ENCODE peak calls at places on chromosomes 11 and 22, in five cellular contexts. One of them, this sample, is unnamed.

GRCh38 chr22:35021166-35021565 is 44.8 kb upstream of the ISX start:
- DNase-seq in naive thymus-derived CD8-positive, alpha-beta T cell: no peak
- DNase-seq in body of pancreas: no peak
- DNase-seq in Caco-2: peak; percentile 47
- DNase-seq in KBM-7: no peak
- DNase-seq in this sample: no peak

GRCh38 chr11:64963072-64963631 is 8.8 kb downstream of the MAJIN start:
- DNase-seq in KBM-7: no peak
- DNase-seq in Caco-2: no peak
- DNase-seq in naive thymus-derived CD8-positive, alpha-beta T cell: no peak
- DNase-seq in body of pancreas: no peak
- DNase-seq in this sample: no peak

GRCh38 chr22:24005201-24005600 is at the start of gene GSTT4:
- DNase-seq in naive thymus-derived CD8-positive, alpha-beta T cell: no peak
- DNase-seq in Caco-2: no peak
- DNase-seq in KBM-7: no peak
- DNase-seq in body of pancreas: no peak
- DNase-seq in this sample: no peak

GRCh38 chr11:79052539-79052938 is 388.3 kb downstream of the TENM4 start:
- DNase-seq in Caco-2: no peak
- DNase-seq in KBM-7: no peak
- DNase-seq in naive thymus-derived CD8-positive, alpha-beta T cell: no peak
- DNase-seq in body of pancreas: peak; percentile 21
- DNase-seq in this sample: no peak

GRCh38 chr22:25051073-25051472 is 98.6 kb downstream of the KIAA1671 start:
- DNase-seq in KBM-7: peak; percentile 38
- DNase-seq in body of pancreas: no peak
- DNase-seq in Caco-2: no peak
- DNase-seq in naive thymus-derived CD8-positive, alpha-beta T cell: no peak
- DNase-seq in this sample: no peak

GRCh38 chr11:75328426-75329277 is 22.8 kb downstream of the ARRB1 start:
- DNase-seq in body of pancreas: peak; percentile 79
- DNase-seq in Caco-2: peak; percentile 91
- DNase-seq in naive thymus-derived CD8-positive, alpha-beta T cell: peak; percentile 64
- DNase-seq in KBM-7: peak; percentile 95
- DNase-seq in this sample: peak; percentile 22

GRCh38 chr11:33773399-33774355 is 643 bp downstream of the FBXO3 start:
- DNase-seq in Caco-2: no peak
- DNase-seq in body of pancreas: no peak
- DNase-seq in KBM-7: peak; percentile 38
- DNase-seq in naive thymus-derived CD8-positive, alpha-beta T cell: peak; percentile 30
- DNase-seq in this sample: peak; percentile 12

GRCh38 chr22:39995346-39996252 is 845 bp downstream of the FAM83F start:
- DNase-seq in naive thymus-derived CD8-positive, alpha-beta T cell: no peak
- DNase-seq in body of pancreas: peak; percentile 57
- DNase-seq in KBM-7: no peak
- DNase-seq in Caco-2: no peak
- DNase-seq in this sample: no peak

GRCh38 chr11:75214411-75214821 is 26.2 kb upstream of the TPBGL start:
- DNase-seq in naive thymus-derived CD8-positive, alpha-beta T cell: peak; percentile 68
- DNase-seq in KBM-7: peak; percentile 90
- DNase-seq in body of pancreas: peak; percentile 79
- DNase-seq in Caco-2: peak; percentile 95
- DNase-seq in this sample: peak; percentile 66

GRCh38 chr11:13699041-13699440 is 30.6 kb downstream of the FAR1 start:
- DNase-seq in body of pancreas: no peak
- DNase-seq in KBM-7: no peak
- DNase-seq in Caco-2: no peak
- DNase-seq in naive thymus-derived CD8-positive, alpha-beta T cell: no peak
- DNase-seq in this sample: no peak

GRCh38 chr11:30210357-30210756 is 20.5 kb upstream of the FSHB start:
- DNase-seq in body of pancreas: no peak
- DNase-seq in KBM-7: no peak
- DNase-seq in Caco-2: no peak
- DNase-seq in naive thymus-derived CD8-positive, alpha-beta T cell: no peak
- DNase-seq in this sample: no peak

GRCh38 chr11:69352715-69353325 is 58.9 kb downstream of the MYEOV start:
- DNase-seq in body of pancreas: peak; percentile 22
- DNase-seq in KBM-7: no peak
- DNase-seq in naive thymus-derived CD8-positive, alpha-beta T cell: no peak
- DNase-seq in Caco-2: no peak
- DNase-seq in this sample: no peak

GRCh38 chr22:43811777-43812148 is 342 bp downstream of the EFCAB6 start:
- DNase-seq in Caco-2: no peak
- DNase-seq in naive thymus-derived CD8-positive, alpha-beta T cell: peak; percentile 28
- DNase-seq in body of pancreas: no peak
- DNase-seq in KBM-7: no peak
- DNase-seq in this sample: no peak

GRCh38 chr11:46210133-46210636 is 67.3 kb upstream of the CREB3L1 start:
- DNase-seq in naive thymus-derived CD8-positive, alpha-beta T cell: no peak
- DNase-seq in KBM-7: no peak
- DNase-seq in Caco-2: no peak
- DNase-seq in body of pancreas: peak; percentile 16
- DNase-seq in this sample: no peak

GRCh38 chr11:10858505-10859360 is 880 bp upstream of the ZBED5 start:
- DNase-seq in naive thymus-derived CD8-positive, alpha-beta T cell: peak; percentile 51
- DNase-seq in Caco-2: peak; percentile 73
- DNase-seq in KBM-7: peak; percentile 72
- DNase-seq in body of pancreas: peak; percentile 65
- DNase-seq in this sample: peak; percentile 40

GRCh38 chr11:115916596-115916995 is 412.4 kb upstream of the CADM1 start:
- DNase-seq in body of pancreas: no peak
- DNase-seq in KBM-7: no peak
- DNase-seq in Caco-2: no peak
- DNase-seq in naive thymus-derived CD8-positive, alpha-beta T cell: no peak
- DNase-seq in this sample: no peak

GRCh38 chr11:62504158-62504973 is 42.2 kb downstream of the AHNAK start:
- DNase-seq in body of pancreas: no peak
- DNase-seq in KBM-7: no peak
- DNase-seq in naive thymus-derived CD8-positive, alpha-beta T cell: no peak
- DNase-seq in Caco-2: peak; percentile 77
- DNase-seq in this sample: no peak

GRCh38 chr11:112965601-112966125 is 4.4 kb downstream of the NCAM1 start:
- DNase-seq in Caco-2: no peak
- DNase-seq in KBM-7: no peak
- DNase-seq in naive thymus-derived CD8-positive, alpha-beta T cell: no peak
- DNase-seq in body of pancreas: no peak
- DNase-seq in this sample: no peak

GRCh38 chr11:10606536-10607208 is 38.2 kb upstream of the LYVE1 start:
- DNase-seq in body of pancreas: peak; percentile 27
- DNase-seq in naive thymus-derived CD8-positive, alpha-beta T cell: no peak
- DNase-seq in KBM-7: peak; percentile 57
- DNase-seq in Caco-2: no peak
- DNase-seq in this sample: no peak

GRCh38 chr11:72681226-72682153 is 7.3 kb upstream of the PDE2A start:
- DNase-seq in body of pancreas: peak; percentile 36
- DNase-seq in Caco-2: no peak
- DNase-seq in KBM-7: no peak
- DNase-seq in naive thymus-derived CD8-positive, alpha-beta T cell: no peak
- DNase-seq in this sample: no peak

This sample was measured in effector CD8-positive, alpha-beta T cell.